ENCODE peak calls at places on chromosomes 6 and 20, in four cellular contexts. H is AG04450, Y is coronary artery, B is heart right ventricle. A is an unnamed sample.

GRCh38 chr20:16216227-16217210 is 356.7 kb downstream of the KIF16B start:
- DNase-seq in H (no peak), Y (no peak), B (no peak), A (no peak)

GRCh38 chr20:49759266-49759950 is 45.7 kb upstream of the B4GALT5 start:
- DNase-seq in H (no peak), Y (no peak), B (no peak), A (no peak)

GRCh38 chr6:50128420-50129005 is 78.8 kb upstream of the DEFB112 start:
- DNase-seq in H (no peak), Y (no peak), B (no peak), A (peak; percentile 30)

GRCh38 chr6:129641344-129641743 is 68.6 kb downstream of the ARHGAP18 start:
- DNase-seq in H (no peak), Y (no peak), B (no peak), A (peak; percentile 76)

GRCh38 chr6:109239918-109240321 is 142.3 kb downstream of the CD164 start:
- DNase-seq in H (no peak), Y (no peak), B (peak; percentile 44), A (no peak)

GRCh38 chr20:3677733-3678132 is 4.1 kb downstream of the ADAM33 start:
- DNase-seq in H (no peak), Y (no peak), B (peak; percentile 26), A (peak; percentile 70)

GRCh38 chr6:56729719-56730118 is 87.0 kb upstream of the DST start:
- DNase-seq in H (no peak), Y (no peak), B (no peak), A (peak; percentile 77)

GRCh38 chr6:157571995-157572394 is 191.0 kb downstream of the ZDHHC14 start:
- DNase-seq in H (no peak), Y (no peak), B (no peak), A (no peak)

GRCh38 chr20:61420781-61421180 is 168.7 kb downstream of the CDH4 start:
- DNase-seq in H (no peak), Y (no peak), B (no peak), A (no peak)

GRCh38 chr6:3650959-3651697 is 100.4 kb downstream of the PXDC1 start:
- DNase-seq in H (no peak), Y (no peak), B (no peak), A (no peak)

GRCh38 chr6:95785785-95786184 is 208.4 kb downstream of the MANEA start:
- DNase-seq in H (no peak), Y (no peak), B (no peak), A (no peak)

GRCh38 chr6:139695361-139695760 is 320.9 kb upstream of the CITED2 start:
- DNase-seq in H (no peak), Y (no peak), B (no peak), A (no peak)

GRCh38 chr20:3502878-3503277 is 32.1 kb downstream of the ATRN start:
- DNase-seq in H (no peak), Y (no peak), B (no peak), A (no peak)

GRCh38 chr20:36408219-36408618 is 102.1 kb downstream of the DLGAP4 start:
- DNase-seq in H (no peak), Y (no peak), B (no peak), A (peak; percentile 9)

GRCh38 chr20:33669873-33670640 is 3.3 kb downstream of the ACTL10 start:
- DNase-seq in H (no peak), Y (no peak), B (no peak), A (no peak)

GRCh38 chr6:135251964-135252429 is 70.9 kb downstream of the MYB start:
- DNase-seq in H (no peak), Y (no peak), B (no peak), A (peak; percentile 28)

GRCh38 chr6:41636803-41637178 is 1.5 kb upstream of the MDFI start:
- DNase-seq in H (no peak), Y (no peak), B (no peak), A (no peak)

GRCh38 chr6:26105842-26106241 is 18.6 kb downstream of the HFE start:
- DNase-seq in H (no peak), Y (no peak), B (no peak), A (peak; percentile 82)

GRCh38 chr6:155130161-155130853 is 133.5 kb upstream of the CLDN20 start:
- DNase-seq in H (no peak), Y (no peak), B (no peak), A (no peak)

GRCh38 chr20:62631336-62632317 is 10.7 kb upstream of the SLCO4A1 start:
- DNase-seq in H (no peak), Y (no peak), B (no peak), A (no peak)

GRCh38 chr20:57346477-57346876 is 4.6 kb upstream of the RAE1 start:
- DNase-seq in H (peak; percentile 34), Y (no peak), B (peak; percentile 69), A (peak; percentile 86)

GRCh38 chr6:75486850-75487568 is 6.6 kb downstream of the FILIP1 start:
- DNase-seq in H (no peak), Y (no peak), B (no peak), A (no peak)

GRCh38 chr6:5997420-5998093 is 9.2 kb downstream of the NRN1 start:
- DNase-seq in H (no peak), Y (no peak), B (peak; percentile 11), A (peak; percentile 52)

GRCh38 chr20:57654363-57654997 is 34.3 kb upstream of the ZBP1 start:
- DNase-seq in H (peak; percentile 30), Y (peak; percentile 74), B (peak; percentile 50), A (peak; percentile 46)

GRCh38 chr6:41640436-41640835 is 2.2 kb downstream of the MDFI start:
- DNase-seq in H (no peak), Y (no peak), B (no peak), A (no peak)

GRCh38 chr20:44594730-44595129 is 12.4 kb downstream of the PKIG start:
- DNase-seq in H (peak; percentile 64), Y (peak; percentile 85), B (peak; percentile 57), A (peak; percentile 78)

GRCh38 chr20:50107796-50108331 is 5.1 kb downstream of the UBE2V1 start:
- DNase-seq in H (no peak), Y (no peak), B (no peak), A (no peak)

GRCh38 chr20:47818996-47819609 is 33.8 kb upstream of the SULF2 start:
- DNase-seq in H (no peak), Y (no peak), B (no peak), A (no peak)
- H3K4me3 ChIP-seq in H (no peak overlapping the region), Y (no peak overlapping the region), B (no peak overlapping the region), A (no peak overlapping the region)

DNA sequence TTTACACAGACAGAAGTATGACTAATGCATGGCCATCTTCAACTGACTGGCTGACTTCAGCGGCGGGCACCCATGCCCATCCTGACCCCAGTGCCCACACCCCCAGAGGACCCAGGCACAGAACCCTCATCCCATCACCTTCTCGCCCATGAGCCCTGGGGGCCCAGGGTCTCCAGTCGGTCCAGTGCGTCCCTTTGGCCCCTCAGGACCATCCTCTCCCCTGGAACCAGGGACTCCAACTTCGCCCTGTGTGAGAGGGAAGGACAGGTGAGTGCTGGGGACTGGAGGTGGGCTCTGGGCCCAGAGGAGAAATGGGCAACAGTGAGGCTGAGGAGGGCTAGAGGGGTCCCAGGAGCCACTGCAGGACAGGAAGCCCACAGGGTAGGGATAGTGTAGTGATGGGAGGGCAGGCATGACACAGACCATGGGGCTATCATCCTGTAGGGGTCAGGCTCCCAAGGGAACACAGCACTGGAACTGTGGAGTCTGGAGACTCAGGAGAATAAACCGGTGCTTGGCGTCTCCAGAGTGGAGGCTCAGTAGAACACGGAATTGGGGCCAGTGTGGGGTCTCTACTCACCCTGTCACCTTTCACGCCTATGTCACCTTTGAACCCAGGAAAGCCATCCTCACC is 16.7 kb downstream of the COL11A2 start:
- DNase-seq in H (no peak), Y (no peak), B (no peak), A (no peak)
- TF ChIP-seq CTCF in H (peak; percentile 17), Y (no peak), B (no peak), A (no peak)

GRCh38 chr6:138647006-138647405 is 126.6 kb upstream of the CCDC28A start:
- DNase-seq in H (peak; percentile 13), Y (no peak), B (no peak), A (peak; percentile 76)
- H3K4me3 ChIP-seq in H (peak overlapping the region; percentile 31), Y (no peak overlapping the region), B (no peak overlapping the region), A (peak overlapping the region; percentile 45)

DNA sequence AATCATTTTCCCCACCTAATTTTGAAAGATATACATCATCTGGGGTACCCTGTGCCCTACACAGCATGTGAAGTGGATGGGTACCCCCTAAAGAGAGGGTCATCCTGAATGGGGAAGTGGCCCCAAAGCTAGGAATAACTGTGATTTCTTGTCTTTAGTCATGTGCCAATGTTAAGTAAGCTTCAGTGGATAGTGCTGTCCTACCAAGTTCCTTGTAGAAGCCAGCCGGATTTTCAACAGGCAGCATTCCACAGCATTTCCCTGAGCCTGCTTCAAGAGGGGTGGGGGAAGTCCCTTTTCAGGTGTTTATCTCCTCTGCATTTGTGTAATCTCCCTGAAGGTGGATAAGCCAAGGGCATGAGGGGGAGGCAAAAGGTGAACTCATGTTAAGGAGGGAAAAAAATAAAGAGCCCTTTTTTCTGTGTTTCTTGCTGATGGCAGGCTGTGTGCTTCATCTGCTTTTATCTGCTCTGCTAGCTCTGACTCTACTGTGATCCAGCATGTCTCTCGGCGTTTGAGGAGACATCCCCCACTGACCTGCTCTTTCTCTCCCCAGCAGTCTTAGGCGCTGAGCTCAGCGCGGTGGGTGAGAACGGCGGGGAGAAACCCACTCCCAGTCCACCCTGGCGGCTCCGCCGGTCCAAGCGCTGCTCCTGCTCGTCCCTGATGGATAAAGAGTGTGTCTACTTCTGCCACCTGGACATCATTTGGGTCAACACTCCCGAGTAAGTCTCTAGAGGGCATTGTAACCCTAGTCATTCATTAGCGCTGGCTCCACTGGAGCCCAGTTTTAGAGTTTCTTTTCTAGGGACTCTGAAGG is 1.8 kb downstream of the EDN1 start:
- DNase-seq in H (no peak), Y (no peak), B (no peak), A (peak; percentile 53)
- TF ChIP-seq CTCF in H (peak; percentile 28), Y (no peak), B (peak; percentile 10), A (peak; percentile 50)

GRCh38 chr6:90411292-90411781 is 114.7 kb upstream of the BACH2 start:
- DNase-seq in H (no peak), Y (no peak), B (no peak), A (no peak)
- H3K4me3 ChIP-seq in H (no peak overlapping the region), Y (no peak overlapping the region), B (no peak overlapping the region), A (no peak overlapping the region)

DNA sequence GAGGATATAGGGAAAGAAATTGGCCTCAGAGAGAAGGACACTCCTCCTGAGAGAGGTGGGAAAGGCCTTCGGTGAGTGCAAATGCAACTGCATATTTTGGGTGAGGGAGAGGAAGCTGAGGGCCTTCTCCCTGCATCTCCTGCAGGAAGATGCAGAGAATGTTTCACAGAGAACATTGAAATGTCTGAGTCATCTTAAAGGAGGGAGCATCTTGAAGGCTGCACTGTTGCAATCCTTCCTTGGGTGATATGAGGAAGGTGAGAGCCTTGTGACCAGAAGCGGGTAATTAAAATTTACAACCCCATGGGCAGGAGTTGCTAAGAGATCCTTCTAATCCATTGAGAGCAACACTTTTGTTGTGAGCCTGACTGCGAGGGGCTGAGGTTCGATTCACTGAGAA is 375.7 kb upstream of the MARCKS start:
- DNase-seq in H (no peak), Y (no peak), B (no peak), A (peak; percentile 38)
- TF ChIP-seq CTCF in H (no peak), Y (no peak), B (no peak), A (no peak)

DNA sequence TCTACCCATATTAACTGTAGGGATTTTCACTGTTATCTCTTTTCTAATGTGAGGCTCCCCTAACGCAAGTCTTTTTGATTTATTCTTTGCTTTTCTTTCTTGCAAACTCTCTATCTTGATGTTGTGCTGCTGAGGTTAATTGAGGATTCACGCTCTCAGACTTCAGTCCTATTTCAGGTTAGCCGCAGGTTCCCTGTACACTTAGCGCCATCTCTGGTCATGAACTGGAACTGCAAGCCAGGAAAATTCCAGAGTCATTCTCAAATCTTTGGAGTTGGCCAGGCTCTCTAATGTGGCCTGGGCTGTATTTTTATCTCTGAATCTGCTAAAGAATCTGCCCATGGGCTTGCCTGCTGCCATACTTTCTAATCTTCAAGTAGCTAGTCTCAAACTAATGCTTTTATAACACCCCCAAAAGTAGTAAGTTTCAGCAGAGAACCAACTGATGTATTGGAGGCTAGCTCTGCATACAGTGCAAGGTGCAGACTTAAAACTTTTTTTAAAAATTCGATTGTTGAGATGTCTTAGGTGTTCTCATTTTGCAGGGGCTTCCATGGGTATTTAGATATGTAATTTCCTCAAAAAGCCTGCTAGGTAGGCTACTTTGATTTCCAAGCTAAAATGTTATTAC is 91.1 kb upstream of the OPRM1 start:
- DNase-seq in H (no peak), Y (no peak), B (peak; percentile 8), A (peak; percentile 4)
- H3K4me3 ChIP-seq in H (no peak overlapping the region), Y (peak overlapping the region; percentile 32), B (no peak overlapping the region), A (no peak overlapping the region)

A was measured in AG10803.